ENCODE peak calls at places on chromosome 5, in seven cellular contexts. S, X, C, O, G, M and Z are unnamed samples.
A peak's percentile ranks its signal among the peaks of the same experiment; 100 is the strongest.

GRCh38 chr5:88824892-88825781 is 57.8 kb downstream of the MEF2C start:
- DNase-seq in S (no peak), M (no peak), X (no peak), O (no peak), G (no peak), C (no peak), Z (no peak)

GRCh38 chr5:1246711-1247431 is 21.7 kb downstream of the SLC6A18 start:
- DNase-seq in C (peak; percentile 48), O (no peak), M (peak; percentile 35), G (peak; percentile 23), X (peak; percentile 24), S (no peak), Z (no peak)

GRCh38 chr5:153618857-153619256 is 128.4 kb downstream of the GRIA1 start:
- DNase-seq in C (no peak), O (no peak), S (no peak), M (no peak), G (no peak), X (no peak), Z (no peak)

GRCh38 chr5:14580037-14581034 is 1.3 kb upstream of the OTULINL start:
- DNase-seq in M (peak; percentile 51), G (no peak), S (no peak), O (no peak), C (no peak), X (no peak), Z (no peak)

GRCh38 chr5:68215888-68216736 is 556 bp downstream of the PIK3R1 start:
- DNase-seq in G (peak; percentile 89), X (peak; percentile 46), S (peak; percentile 25), M (peak; percentile 71), C (peak; percentile 60), O (peak; percentile 46), Z (peak; percentile 42)

GRCh38 chr5:52069997-52070396 is 686.7 kb downstream of the ISL1 start:
- DNase-seq in M (no peak), S (no peak), C (no peak), G (no peak), O (no peak), X (no peak), Z (no peak)

GRCh38 chr5:4275232-4275631 is 679.6 kb downstream of the IRX1 start:
- DNase-seq in G (no peak), X (no peak), S (no peak), C (no peak), O (no peak), M (no peak), Z (no peak)

GRCh38 chr5:151047814-151048425 is 27.5 kb downstream of the GPX3 start:
- DNase-seq in X (no peak), O (peak; percentile 56), C (no peak), G (peak; percentile 32), S (no peak), M (no peak), Z (no peak)

GRCh38 chr5:351084-351910 is 29.8 kb downstream of the AHRR start:
- DNase-seq in C (no peak), G (no peak), M (no peak), O (no peak), S (no peak), X (no peak), Z (no peak)

GRCh38 chr5:77957516-77957915 is 181.4 kb upstream of the TBCA start:
- DNase-seq in S (no peak), C (no peak), M (no peak), G (no peak), X (no peak), O (no peak), Z (no peak)

GRCh38 chr5:133147815-133148634 is 96.2 kb downstream of the HSPA4 start:
- DNase-seq in X (no peak), O (no peak), G (peak; percentile 18), M (no peak), S (no peak), C (no peak), Z (no peak)

GRCh38 chr5:149781612-149782011 is 51.5 kb downstream of the PPARGC1B start:
- DNase-seq in G (no peak), O (no peak), C (no peak), S (no peak), M (no peak), X (no peak), Z (no peak)
- H3K4me1 ChIP-seq in G (peaks cover 4% of the 10 kb centered on the region), O (peaks cover 13% of the 10 kb centered on the region), C (peaks cover 80% of the 10 kb centered on the region), S (no peaks in the 10 kb centered on the region), M (peaks cover 79% of the 10 kb centered on the region), X (peaks cover 53% of the 10 kb centered on the region), Z (no peaks in the 10 kb centered on the region)

GRCh38 chr5:181164076-181164952 is 16.9 kb downstream of the OR2V2 start:
- DNase-seq in C (no peak), M (no peak), G (no peak), O (no peak), X (no peak), S (no peak), Z (no peak)
- H3K4me3 ChIP-seq in C (no peak overlapping the region), M (no peak overlapping the region), G (no peak overlapping the region), O (no peak overlapping the region), X (no peak overlapping the region), S (no peak overlapping the region), Z (no peak overlapping the region)

GRCh38 chr5:116448869-116449453 is 125.7 kb downstream of the SEMA6A start:
- DNase-seq in O (no peak), S (no peak), C (no peak), M (no peak), X (no peak), G (no peak), Z (no peak)
- H3K4me1 ChIP-seq in O (no peaks in the 10 kb centered on the region), S (no peaks in the 10 kb centered on the region), C (peaks cover 10% of the 10 kb centered on the region), M (peaks cover 2% of the 10 kb centered on the region), X (no peaks in the 10 kb centered on the region), G (no peaks in the 10 kb centered on the region), Z (no peaks in the 10 kb centered on the region)

GRCh38 chr5:142551242-142552067 is 134.4 kb downstream of the FGF1 start:
- DNase-seq in G (no peak), C (peak; percentile 27), S (no peak), M (no peak), O (no peak), X (no peak), Z (no peak)
- H3K4me3 ChIP-seq in G (no peak overlapping the region), C (no peak overlapping the region), S (no peak overlapping the region), M (no peak overlapping the region), O (no peak overlapping the region), X (peak overlapping the region; percentile 42), Z (peak overlapping the region; percentile 11)

GRCh38 chr5:71932131-71932635 is 175.1 kb upstream of the MAP1B start:
- DNase-seq in S (no peak), G (no peak), M (no peak), X (no peak), O (no peak), C (no peak), Z (no peak)

GRCh38 chr5:71937906-71938698 is 169.2 kb upstream of the MAP1B start:
- DNase-seq in X (no peak), G (no peak), M (no peak), C (no peak), S (no peak), O (no peak), Z (no peak)

DNA sequence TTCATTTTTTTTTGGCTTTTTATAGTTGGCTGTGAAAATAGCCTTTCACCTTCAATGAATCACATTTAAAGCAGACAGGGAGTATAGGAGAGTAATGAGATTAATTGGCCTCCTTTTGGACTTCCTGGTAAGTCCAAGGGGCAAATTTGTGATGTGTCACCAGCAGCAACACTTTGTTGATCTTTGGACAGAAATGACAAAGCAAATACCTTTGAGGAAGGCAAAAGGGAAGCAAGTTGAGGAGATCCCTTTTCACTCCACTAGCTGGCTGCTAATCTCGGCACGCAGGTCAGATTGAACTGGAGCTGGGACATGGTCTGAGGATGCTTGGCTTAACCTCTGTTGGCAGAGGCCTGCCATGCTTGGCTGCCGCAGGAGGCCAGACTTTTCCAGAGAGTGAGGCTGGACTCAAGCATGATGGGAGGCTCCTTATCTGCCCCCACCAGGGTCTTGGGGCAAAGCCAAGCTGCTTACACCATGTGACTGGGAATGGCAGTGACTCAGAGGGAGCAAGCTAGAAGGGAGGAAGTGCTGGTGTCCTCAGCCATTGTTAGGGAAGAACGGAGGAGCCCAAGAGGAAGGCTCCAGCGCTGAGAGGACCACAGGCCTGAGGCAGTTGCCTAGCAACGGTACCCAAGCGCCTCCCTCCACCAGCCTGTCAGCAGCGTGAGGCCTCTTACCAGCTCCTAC is 174.5 kb upstream of the MAP1B start:
- DNase-seq in G (no peak), O (peak; percentile 52), M (peak; percentile 60), C (peak; percentile 44), S (no peak), X (peak; percentile 35), Z (peak; percentile 59)
- H3K4me1 ChIP-seq in G (no peaks in the 10 kb centered on the region), O (peaks cover 3% of the 10 kb centered on the region), M (peaks cover 9% of the 10 kb centered on the region), C (peaks cover 19% of the 10 kb centered on the region), S (no peaks in the 10 kb centered on the region), X (no peaks in the 10 kb centered on the region), Z (no peaks in the 10 kb centered on the region)